ENCODE peak calls at places on chromosome 1, in four cellular contexts. W is sigmoid colon, R is Panc1, N is tibial artery. Z is an unnamed sample.

GRCh38 chr1:41789616-41790330 is 128.9 kb downstream of the HIVEP3 start:
- DNase-seq in W (no peak), R (no peak), N (no peak), Z (no peak)

GRCh38 chr1:225999912-226000337 is 782 bp upstream of the SDE2 start:
- DNase-seq in N (no peak), W (no peak), R (no peak), Z (no peak)

GRCh38 chr1:41436281-41437010 is 48.0 kb downstream of the EDN2 start:
- DNase-seq in W (no peak), R (no peak), N (no peak), Z (no peak)

GRCh38 chr1:147751346-147751745 is 9.1 kb downstream of the GJA5 start:
- DNase-seq in N (no peak), W (no peak), R (no peak), Z (no peak)

GRCh38 chr1:154405762-154406571 is 824 bp downstream of the IL6R start:
- DNase-seq in N (peak), W (peak), R (peak), Z (no peak)

GRCh38 chr1:205348559-205349477 is 7.9 kb downstream of the KLHDC8A start:
- DNase-seq in W (no peak), N (no peak), R (no peak), Z (no peak)

GRCh38 chr1:175824079-175824478 is 80.7 kb upstream of the TNR start:
- DNase-seq in N (no peak), R (no peak), W (no peak), Z (no peak)

GRCh38 chr1:228139931-228140723 is at the start of gene GUK1:
- DNase-seq in N (peak), R (peak), W (peak), Z (peak)

GRCh38 chr1:93591291-93591832 is 90.3 kb downstream of the BCAR3 start:
- DNase-seq in R (no peak), N (no peak), W (no peak), Z (no peak)

GRCh38 chr1:208066583-208066982 is 155.7 kb upstream of the CD34 start:
- DNase-seq in W (no peak), N (no peak), R (no peak), Z (no peak)

GRCh38 chr1:201489656-201490261 is 17.2 kb downstream of the CSRP1 start:
- DNase-seq in W (no peak), R (no peak), N (no peak), Z (no peak)
- H3K27ac ChIP-seq in W (peak), R (no peak), N (peak), Z (peak)

GRCh38 chr1:2055911-2056575 is 5.8 kb downstream of the PRKCZ start:
- DNase-seq in N (no peak), W (no peak), R (no peak), Z (no peak)
- TF ChIP-seq CTCF in N (no peak), W (no peak), R (no peak), Z (no peak)

GRCh38 chr1:64959973-64960372 is 6.4 kb downstream of the JAK1 start:
- DNase-seq in N (no peak), R (no peak), W (no peak), Z (no peak)
- H3K27ac ChIP-seq in N (no peak), R (no peak), W (no peak), Z (no peak)

DNA sequence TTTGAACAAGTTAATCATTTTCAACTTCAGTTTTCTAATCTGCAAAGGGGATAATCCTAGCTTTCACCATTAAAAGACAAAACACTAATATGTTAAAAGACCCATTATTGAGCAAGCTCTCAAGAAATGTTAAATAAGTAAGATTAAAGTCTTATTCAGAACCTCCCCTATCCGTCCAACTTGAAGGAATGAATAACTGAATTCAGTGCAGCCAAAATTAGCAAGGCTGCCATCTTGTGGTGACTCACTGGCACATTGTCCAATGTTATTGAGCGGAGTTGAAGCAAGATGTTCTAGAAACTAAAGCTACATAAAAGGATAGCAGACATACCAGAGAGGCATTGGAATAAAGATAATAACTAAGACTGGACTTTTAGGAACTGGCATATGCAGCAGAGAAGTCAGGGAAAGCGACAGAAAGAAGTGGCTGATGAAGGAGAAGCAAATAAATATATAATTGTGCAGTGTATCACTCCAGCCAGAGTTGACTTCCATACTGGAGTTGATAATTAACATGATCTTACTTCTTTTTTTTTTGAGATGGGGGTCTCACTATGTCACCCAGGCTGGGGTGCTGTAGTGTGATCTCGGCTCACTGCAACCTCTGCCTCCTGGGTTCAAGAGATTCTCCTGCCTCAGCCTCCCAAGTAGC is 8.2 kb upstream of the CAP1 start:
- DNase-seq in N (peak), W (no peak), R (peak), Z (no peak)
- TF ChIP-seq CTCF in N (peak), W (peak), R (peak), Z (peak)

DNA sequence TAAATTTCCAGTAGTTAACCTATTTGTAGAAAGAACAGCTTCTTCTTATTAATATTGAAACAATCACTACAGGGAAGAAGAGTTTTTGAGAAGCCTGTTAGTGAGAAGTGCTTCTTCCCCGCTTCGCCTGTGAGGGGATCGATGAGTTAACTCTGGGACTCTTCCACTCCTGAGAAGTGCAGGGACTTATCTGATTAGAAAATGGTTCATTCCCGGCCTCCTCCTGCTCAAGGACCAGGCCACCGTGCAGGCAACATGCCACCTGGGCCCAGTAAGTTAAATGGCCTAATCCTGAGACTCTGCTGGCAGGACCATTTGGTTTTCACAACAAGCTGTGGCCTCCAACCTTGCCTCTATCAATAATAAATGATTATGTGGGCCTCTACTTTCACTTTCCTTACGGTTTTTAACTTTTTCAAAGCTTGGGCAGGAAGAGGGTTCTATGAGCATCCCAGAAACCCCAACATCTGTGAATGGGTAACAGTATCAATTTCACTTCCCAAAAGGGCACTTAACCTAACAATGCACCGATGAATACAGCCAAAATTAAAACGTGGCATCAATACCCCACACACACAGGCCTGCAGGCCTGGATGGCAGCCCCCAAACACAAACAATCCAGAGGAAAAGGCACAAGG is 33.1 kb downstream of the SIPA1L2 start:
- DNase-seq in R (no peak), W (no peak), N (no peak), Z (no peak)
- H3K27ac ChIP-seq in R (no peak), W (no peak), N (no peak), Z (no peak)